ENCODE peak calls at places on chromosomes 16 and 17, in five cellular contexts. H is GF-D8; G is kidney glomerular epithelial cell; C is myocyte; D is activated CD4-positive, alpha-beta T cell treated with anti-CD3 and anti-CD28 coated beads, Interleukin-2, amount 50 U/mL, for 1 hour. E is an unnamed sample.

GRCh38 chr16:27920391-27920891 is 143.1 kb downstream of the GSG1L start:
- DNase-seq in H (no peak), G (no peak), C (no peak), D (no peak), E (no peak)

GRCh38 chr17:78588258-78589030 is 11.2 kb upstream of the DNAH17 start:
- DNase-seq in H (no peak), G (no peak), C (no peak), D (no peak), E (no peak)

GRCh38 chr16:11128211-11129123 is 127.5 kb downstream of the SOCS1 start:
- DNase-seq in H (peak; percentile 52), G (no peak), C (no peak), D (no peak), E (no peak)

GRCh38 chr16:5045499-5046115 is 11.9 kb upstream of the NAGPA start:
- DNase-seq in H (no peak), G (no peak), C (no peak), D (no peak), E (no peak)

GRCh38 chr17:68199837-68200688 is 47.8 kb upstream of the AMZ2 start:
- DNase-seq in H (no peak), G (no peak), C (no peak), D (no peak), E (no peak)

GRCh38 chr16:15732416-15732815 is 82.4 kb downstream of the NDE1 start:
- DNase-seq in H (no peak), G (no peak), C (no peak), D (no peak), E (no peak)

GRCh38 chr17:81487487-81488275 is 24.9 kb downstream of the ACTG1 start:
- DNase-seq in H (peak; percentile 32), G (peak; percentile 53), C (peak; percentile 79), D (peak; percentile 75), E (no peak)

GRCh38 chr16:27067138-27067537 is 411 bp downstream of the C16orf82 start:
- DNase-seq in H (no peak), G (no peak), C (peak; percentile 0), D (no peak), E (no peak)

GRCh38 chr17:77264617-77265230 is 124.0 kb downstream of the SEC14L1 start:
- DNase-seq in H (no peak), G (no peak), C (no peak), D (no peak), E (no peak)

GRCh38 chr17:60153606-60154355 is 4.0 kb downstream of the CA4 start:
- DNase-seq in H (no peak), G (no peak), C (no peak), D (no peak), E (no peak)

GRCh38 chr16:10738231-10739077 is 5.2 kb upstream of the NUBP1 start:
- DNase-seq in H (no peak), G (peak; percentile 30), C (peak; percentile 79), D (no peak), E (peak; percentile 90)

GRCh38 chr16:2428787-2429036 is 535 bp upstream of the CCNF start:
- DNase-seq in H (no peak), G (no peak), C (no peak), D (no peak), E (no peak)

GRCh38 chr16:30075503-30076275 is at the start of gene PPP4C:
- DNase-seq in H (peak; percentile 73), G (peak; percentile 68), C (peak; percentile 91), D (peak; percentile 85), E (peak; percentile 92)

GRCh38 chr16:75593825-75594820 is 27.9 kb downstream of the GABARAPL2 start:
- DNase-seq in H (peak; percentile 80), G (no peak), C (no peak), D (no peak), E (no peak)

GRCh38 chr17:13088666-13089065 is 70.8 kb upstream of the ELAC2 start:
- DNase-seq in H (no peak), G (no peak), C (no peak), D (no peak), E (no peak)

GRCh38 chr17:57264776-57265175 is 8.5 kb downstream of the MSI2 start:
- DNase-seq in H (no peak), G (no peak), C (no peak), D (no peak), E (no peak)

GRCh38 chr17:63431939-63432804 is 13.9 kb downstream of the CYB561 start:
- DNase-seq in H (no peak), G (no peak), C (no peak), D (no peak), E (no peak)

GRCh38 chr17:66276328-66276937 is 26.0 kb upstream of the PRKCA start:
- DNase-seq in H (no peak), G (no peak), C (peak; percentile 23), D (no peak), E (no peak)

GRCh38 chr17:67615011-67615561 is 102.7 kb upstream of the NOL11 start:
- DNase-seq in H (no peak), G (no peak), C (no peak), D (no peak), E (no peak)